ENCODE peak calls at places on chromosomes 6 and 20, in four cellular contexts. J is T-cell; I is stimulated activated naive CD8-positive, alpha-beta T cell treated with anti-CD3 and anti-CD28 coated beads, Interleukin-15, amount 100 ng/mL, for 72 hours; T is uterus. V is an unnamed sample.

GRCh38 chr6:36848658-36849441 is 9.6 kb upstream of the CPNE5 start:
- DNase-seq in J (no peak), I (no peak), T (peak), V (peak)

GRCh38 chr6:84618046-84618752 is 146.2 kb downstream of the TBX18 start:
- DNase-seq in J (no peak), I (no peak), T (no peak), V (no peak)

GRCh38 chr6:53300656-53301551 is 47.8 kb downstream of the ELOVL5 start:
- DNase-seq in J (peak), I (no peak), T (no peak), V (no peak)

GRCh38 chr6:17303444-17303843 is 22.3 kb downstream of the RBM24 start:
- DNase-seq in J (no peak), I (no peak), T (no peak), V (no peak)

GRCh38 chr20:17304785-17305184 is 77.9 kb downstream of the PCSK2 start:
- DNase-seq in J (no peak), I (no peak), T (no peak), V (no peak)

GRCh38 chr6:44010411-44011349 is 116.6 kb downstream of the MRPL14 start:
- DNase-seq in J (no peak), I (no peak), T (peak), V (no peak)

GRCh38 chr6:52160468-52161104 is 25.6 kb upstream of the IL17A start:
- DNase-seq in J (no peak), I (no peak), T (no peak), V (no peak)

GRCh38 chr6:153698637-153699036 is 340.4 kb upstream of the OPRM1 start:
- DNase-seq in J (no peak), I (no peak), T (no peak), V (no peak)

GRCh38 chr6:21265264-21266044 is 328.1 kb upstream of the SOX4 start:
- DNase-seq in J (no peak), I (peak), T (no peak), V (no peak)

GRCh38 chr6:166318649-166319600 is 10.7 kb upstream of the PRR18 start:
- DNase-seq in J (no peak), I (no peak), T (no peak), V (no peak)

GRCh38 chr6:4641461-4641860 is 134.7 kb upstream of the CDYL start:
- DNase-seq in J (no peak), I (no peak), T (no peak), V (no peak)

GRCh38 chr6:15096894-15097837 is 148.7 kb upstream of the JARID2 start:
- DNase-seq in J (no peak), I (no peak), T (no peak), V (no peak)

GRCh38 chr6:423062-423798 is 31.7 kb downstream of the IRF4 start:
- DNase-seq in J (no peak), I (no peak), T (no peak), V (no peak)

GRCh38 chr6:85544776-85545175 is 48.9 kb downstream of the SNX14 start:
- DNase-seq in J (no peak), I (no peak), T (no peak), V (no peak)